ENCODE peak calls at places on chromosomes 7 and 10, in five cellular contexts. L is AG09319, Q is skeletal muscle cell, C is T-helper 1 cell, S is endothelial cell. P is an unnamed sample.

GRCh38 chr7:45238806-45239205 is 81.2 kb downstream of the RAMP3 start:
- DNase-seq in S (no peak), L (no peak), C (no peak), Q (no peak), P (no peak)

GRCh38 chr7:118330373-118330772 is 105.9 kb downstream of the ANKRD7 start:
- DNase-seq in C (no peak), L (no peak), Q (no peak), S (no peak), P (no peak)

GRCh38 chr10:29223311-29223710 is 65.6 kb upstream of the LYZL1 start:
- DNase-seq in C (no peak), S (no peak), Q (no peak), L (no peak), P (no peak)

GRCh38 chr7:32495298-32496051 is at the start of gene AVL9:
- DNase-seq in L (peak; percentile 89), C (peak; percentile 98), Q (peak; percentile 87), S (peak; percentile 99), P (peak; percentile 99)

GRCh38 chr10:49781247-49781646 is 19.1 kb upstream of the OGDHL start:
- DNase-seq in S (no peak), C (no peak), Q (peak; percentile 1), L (no peak), P (no peak)

GRCh38 chr10:71323407-71323806 is 4.3 kb downstream of the SLC29A3 start:
- DNase-seq in C (peak; percentile 30), S (no peak), Q (no peak), L (no peak), P (no peak)

GRCh38 chr7:107661081-107661864 is 645 bp downstream of the SLC26A4 start:
- DNase-seq in C (peak; percentile 77), S (peak; percentile 53), L (no peak), Q (no peak), P (peak; percentile 68)

GRCh38 chr10:77836299-77836820 is 90.2 kb downstream of the DLG5 start:
- DNase-seq in Q (no peak), C (peak; percentile 88), S (no peak), L (no peak), P (no peak)

GRCh38 chr10:123864923-123865322 is 26.7 kb downstream of the CPXM2 start:
- DNase-seq in Q (no peak), S (no peak), C (no peak), L (no peak), P (peak; percentile 95)

GRCh38 chr7:50359995-50360925 is 55.7 kb downstream of the IKZF1 start:
- DNase-seq in Q (no peak), L (no peak), C (peak; percentile 94), S (no peak), P (peak; percentile 59)

GRCh38 chr7:128030999-128031681 is at the start of gene LRRC4:
- DNase-seq in L (peak; percentile 10), S (peak; percentile 59), C (peak; percentile 32), Q (no peak), P (no peak)

GRCh38 chr10:96043895-96044580 is 655 bp downstream of the CCNJ start:
- DNase-seq in Q (no peak), C (peak; percentile 50), S (peak; percentile 43), L (no peak), P (peak; percentile 74)

GRCh38 chr7:1593091-1593866 is 23.4 kb upstream of the PSMG3 start:
- DNase-seq in L (no peak), Q (no peak), C (no peak), S (peak; percentile 26), P (no peak)

GRCh38 chr10:21194510-21194993 is 297.4 kb upstream of the NEBL start:
- DNase-seq in C (no peak), L (no peak), S (no peak), Q (peak; percentile 64), P (no peak)

GRCh38 chr7:2108501-2109250 is 124.1 kb downstream of the MAD1L1 start:
- DNase-seq in S (no peak), Q (no peak), C (no peak), L (no peak), P (no peak)

GRCh38 chr7:20310963-20311742 is 19.5 kb upstream of the ITGB8 start:
- DNase-seq in C (no peak), S (no peak), Q (no peak), L (no peak), P (no peak)